ENCODE peak calls at places on chromosomes 12 and 14, in seven cellular contexts. U is fibroblast of the aortic adventitia; I is stomach; B is nephron progenitor cell; M is CD8-positive, alpha-beta T cell; V is cardiac fibroblast; X is psoas muscle. P is an unnamed sample.
A peak's percentile ranks its signal among the peaks of the same experiment; 100 is the strongest.

GRCh38 chr14:64763801-64764511 is 59.7 kb downstream of the PLEKHG3 start:
- DNase-seq in M (no peak), U (peak; percentile 56), V (peak; percentile 73), I (no peak), X (no peak), B (no peak), P (no peak)

GRCh38 chr12:122135437-122136031 is 38.5 kb downstream of the IL31 start:
- DNase-seq in X (no peak), I (no peak), V (no peak), B (no peak), U (no peak), M (no peak), P (no peak)

GRCh38 chr14:75697918-75698317 is 36.9 kb downstream of the TTLL5 start:
- DNase-seq in M (no peak), I (no peak), U (no peak), B (no peak), X (no peak), V (no peak), P (no peak)

GRCh38 chr12:122021193-122021821 is 377 bp upstream of the BCL7A start:
- DNase-seq in X (peak; percentile 65), I (no peak), V (no peak), B (peak; percentile 53), U (no peak), M (no peak), P (no peak)

GRCh38 chr12:124680863-124681778 is 113.7 kb upstream of the NCOR2 start:
- DNase-seq in X (peak; percentile 80), I (no peak), B (no peak), V (peak; percentile 98), M (no peak), U (peak; percentile 65), P (no peak)

GRCh38 chr12:21499765-21500164 is 1.7 kb downstream of the RECQL start:
- DNase-seq in B (no peak), U (no peak), X (no peak), M (no peak), I (no peak), V (no peak), P (no peak)

GRCh38 chr12:6947615-6948014 is 3.5 kb upstream of the PTPN6 start:
- DNase-seq in U (no peak), V (no peak), X (no peak), I (no peak), M (no peak), B (no peak), P (no peak)

GRCh38 chr12:68203460-68203875 is 22.1 kb downstream of the IL26 start:
- DNase-seq in X (no peak), I (no peak), V (no peak), U (no peak), M (no peak), B (no peak), P (no peak)

GRCh38 chr12:102374190-102374589 is 106.2 kb downstream of the IGF1 start:
- DNase-seq in B (no peak), V (no peak), X (no peak), I (no peak), M (no peak), U (no peak), P (no peak)

GRCh38 chr12:50720085-50720484 is 43.8 kb upstream of the ATF1 start:
- DNase-seq in U (peak; percentile 15), B (no peak), V (peak; percentile 18), I (no peak), M (no peak), X (no peak), P (no peak)

GRCh38 chr14:105980224-105980623 is 453.8 kb downstream of the TMEM121 start:
- DNase-seq in U (no peak), M (no peak), B (no peak), X (no peak), V (no peak), I (no peak), P (no peak)

GRCh38 chr14:45094275-45094674 is 10.4 kb downstream of the PRPF39 start:
- DNase-seq in V (no peak), U (no peak), I (no peak), M (no peak), X (no peak), B (no peak), P (no peak)

GRCh38 chr12:62537544-62537943 is 70.9 kb downstream of the MON2 start:
- DNase-seq in U (peak; percentile 97), I (peak; percentile 48), V (peak; percentile 92), M (no peak), B (no peak), X (no peak), P (peak; percentile 20)

GRCh38 chr12:115542656-115543055 is 734.8 kb downstream of the MED13L start:
- DNase-seq in B (no peak), V (no peak), M (no peak), U (no peak), I (no peak), X (no peak), P (no peak)

GRCh38 chr12:101044512-101045074 is 165.4 kb downstream of the SLC5A8 start:
- DNase-seq in V (peak; percentile 8), X (no peak), U (peak; percentile 65), B (no peak), M (no peak), I (no peak), P (no peak)

GRCh38 chr14:105330491-105330895 is 15.9 kb downstream of the PACS2 start:
- DNase-seq in X (no peak), B (no peak), I (no peak), V (peak; percentile 60), U (peak; percentile 65), M (no peak), P (no peak)

GRCh38 chr12:74538491-74539258 is 1.0 kb downstream of the ATXN7L3B start:
- DNase-seq in X (no peak), V (peak; percentile 22), I (no peak), U (peak; percentile 16), B (peak; percentile 11), M (peak; percentile 21), P (no peak)

GRCh38 chr12:103571286-103571685 is 15.8 kb upstream of the STAB2 start:
- DNase-seq in U (no peak), V (no peak), X (no peak), I (peak; percentile 51), M (no peak), B (peak; percentile 63), P (no peak)

GRCh38 chr12:42695490-42695995 is 106.0 kb upstream of the PRICKLE1 start:
- DNase-seq in U (no peak), I (no peak), X (no peak), V (no peak), B (no peak), M (no peak), P (no peak)

GRCh38 chr12:77225373-77225772 is 160.0 kb upstream of the E2F7 start:
- DNase-seq in U (no peak), B (no peak), M (no peak), V (no peak), I (no peak), X (no peak), P (no peak)
- TF ChIP-seq CTCF in U (no peak), B (no peak), M (no peak), V (no peak), I (no peak), X (no peak), P (no peak)

GRCh38 chr12:15978431-15978950 is 67.4 kb downstream of the DERA start:
- DNase-seq in M (no peak), V (peak; percentile 77), B (no peak), U (peak; percentile 55), I (no peak), X (no peak), P (no peak)

GRCh38 chr12:15982071-15982470 is 70.9 kb downstream of the DERA start:
- DNase-seq in M (no peak), U (peak; percentile 55), I (no peak), V (no peak), X (no peak), B (no peak), P (no peak)

GRCh38 chr12:15977999-15978398 is 66.9 kb downstream of the DERA start:
- DNase-seq in U (no peak), B (no peak), M (no peak), I (no peak), V (no peak), X (no peak), P (no peak)

GRCh38 chr12:15982471-15982870 is 71.3 kb downstream of the DERA start:
- DNase-seq in I (no peak), B (no peak), U (peak; percentile 75), M (no peak), X (no peak), V (peak; percentile 74), P (no peak)

DNA sequence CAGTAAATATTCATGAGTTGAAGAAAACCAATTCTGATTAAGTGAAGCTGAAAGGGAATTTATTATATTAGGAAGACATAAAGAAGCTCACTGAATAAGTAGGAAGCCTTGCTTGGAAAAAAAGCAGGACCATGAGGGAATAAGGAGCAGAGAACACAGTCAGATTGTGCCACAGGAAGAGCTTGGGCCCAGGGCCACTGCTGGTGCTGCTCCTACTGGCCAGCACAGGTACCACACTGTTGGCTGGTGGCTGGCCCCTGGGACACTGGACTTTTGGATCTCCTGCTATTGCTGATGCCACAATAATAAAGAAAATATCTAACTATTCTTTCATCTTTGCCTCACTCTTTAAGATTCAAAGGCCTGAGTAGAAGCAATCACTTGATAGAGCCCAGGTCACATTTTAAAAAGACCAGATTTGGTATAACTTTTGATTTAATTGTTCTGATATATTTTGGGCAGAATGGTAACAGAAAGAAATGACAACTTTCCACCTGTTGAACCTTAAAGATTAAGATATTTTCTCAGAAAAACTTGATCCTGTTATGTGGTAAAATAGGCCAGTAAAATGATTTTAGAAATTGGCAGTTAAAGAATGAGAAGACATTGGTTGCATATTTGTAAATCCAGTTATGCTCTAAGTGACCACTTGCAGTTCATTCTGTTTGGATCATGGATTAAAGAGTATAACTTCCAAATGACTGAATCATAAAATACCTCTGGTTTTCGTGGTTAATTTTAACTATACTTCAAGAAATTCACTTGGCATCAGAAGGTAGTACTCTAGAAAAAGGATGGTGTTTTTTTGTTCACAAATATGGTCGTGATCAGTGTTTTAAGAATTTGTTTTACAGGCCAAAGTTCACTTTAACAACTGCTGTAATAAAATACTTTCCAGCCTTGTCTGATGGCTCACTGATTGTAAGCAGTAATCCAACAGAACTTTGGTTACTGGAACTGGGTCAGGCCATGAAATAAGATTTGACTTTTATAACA is 68.3 kb downstream of the DERA start:
- DNase-seq in U (peak; percentile 93), I (no peak), V (peak; percentile 87), X (no peak), M (no peak), B (peak; percentile 28), P (peak; percentile 78)
- TF ChIP-seq CTCF in U (peak; percentile 72), I (no peak), V (peak; percentile 75), X (peak; percentile 50), M (peak; percentile 34), B (peak; percentile 49), P (peak; percentile 68)

GRCh38 chr14:52923902-52924575 is 26.8 kb downstream of the FERMT2 start:
- DNase-seq in X (no peak), U (no peak), V (no peak), B (no peak), M (no peak), I (no peak), P (no peak)
- TF ChIP-seq CTCF in X (peak; percentile 31), U (no peak), V (no peak), B (no peak), M (no peak), I (no peak), P (no peak)

GRCh38 chr12:17976202-17976601 is 113.8 kb downstream of the RERGL start:
- DNase-seq in X (no peak), U (no peak), M (no peak), V (peak; percentile 38), B (peak; percentile 6), I (no peak), P (no peak)
- TF ChIP-seq CTCF in X (no peak), U (peak; percentile 27), M (no peak), V (peak; percentile 43), B (no peak), I (no peak), P (no peak)

P was measured in AG04450.